ENCODE peak calls at places on chromosomes 2 and 18, in four cellular contexts. H, F, E and G are unnamed samples.

GRCh38 chr2:142582317-142582716 is 295.1 kb upstream of the KYNU start:
- DNase-seq in H (peak; percentile 38), E (no peak), F (no peak), G (no peak)

GRCh38 chr2:88831792-88832248 is 140.3 kb downstream of the RPIA start:
- DNase-seq in H (peak; percentile 92), E (peak; percentile 62), F (peak; percentile 16), G (no peak)

GRCh38 chr2:220588148-220588547 is 960.7 kb downstream of the SLC4A3 start:
- DNase-seq in H (no peak), E (no peak), F (no peak), G (no peak)

GRCh38 chr2:73185965-73186364 is 16.4 kb upstream of the NOTO start:
- DNase-seq in F (no peak), E (no peak), H (no peak), G (no peak)

GRCh38 chr2:73927344-73927743 is 664 bp downstream of the DGUOK start:
- DNase-seq in H (no peak), E (no peak), F (no peak), G (no peak)

GRCh38 chr2:96321230-96322103 is 3.6 kb upstream of the ITPRIPL1 start:
- DNase-seq in H (peak; percentile 54), E (no peak), F (peak; percentile 14), G (peak; percentile 72)

GRCh38 chr18:49161627-49162026 is 210.9 kb upstream of the SMAD7 start:
- DNase-seq in H (no peak), E (no peak), F (peak; percentile 90), G (no peak)

GRCh38 chr2:68689553-68690537 is 44.8 kb upstream of the ARHGAP25 start:
- DNase-seq in H (peak; percentile 72), E (no peak), F (no peak), G (no peak)

GRCh38 chr2:14587119-14587518 is 45.4 kb upstream of the LRATD1 start:
- DNase-seq in H (no peak), E (no peak), F (peak; percentile 10), G (no peak)

GRCh38 chr2:155382781-155383180 is 684.3 kb downstream of the KCNJ3 start:
- DNase-seq in H (no peak), F (no peak), E (no peak), G (no peak)

GRCh38 chr2:44572196-44572900 is 210.6 kb downstream of the CAMKMT start:
- DNase-seq in E (no peak), F (peak; percentile 12), H (no peak), G (no peak)

GRCh38 chr2:109292377-109292776 is 163.4 kb downstream of the SH3RF3 start:
- DNase-seq in E (no peak), H (no peak), F (no peak), G (no peak)

GRCh38 chr2:30197570-30197969 is 33.8 kb upstream of the LBH start:
- DNase-seq in H (peak; percentile 36), F (no peak), E (no peak), G (peak; percentile 51)

GRCh38 chr2:43984533-43984932 is 11.3 kb downstream of the LRPPRC start:
- DNase-seq in H (no peak), E (no peak), F (no peak), G (no peak)

GRCh38 chr18:9637036-9637767 is 22.8 kb upstream of the PPP4R1 start:
- DNase-seq in E (no peak), F (peak; percentile 57), H (no peak), G (no peak)

GRCh38 chr18:36889316-36889715 is 60.4 kb downstream of the KIAA1328 start:
- DNase-seq in H (no peak), F (peak; percentile 55), E (no peak), G (no peak)

GRCh38 chr2:220393717-220394116 is 766.3 kb downstream of the SLC4A3 start:
- DNase-seq in H (no peak), E (no peak), F (no peak), G (no peak)

GRCh38 chr2:216687646-216688045 is 7.7 kb downstream of the IGFBP5 start:
- DNase-seq in E (no peak), F (no peak), H (peak; percentile 74), G (peak; percentile 80)

GRCh38 chr18:33584845-33585775 is 7.1 kb downstream of the ASXL3 start:
- DNase-seq in F (no peak), E (peak; percentile 17), H (peak; percentile 11), G (peak; percentile 50)

GRCh38 chr2:157447751-157448150 is 3.9 kb upstream of the CYTIP start:
- DNase-seq in H (no peak), E (no peak), F (no peak), G (no peak)

GRCh38 chr18:27763341-27763740 is 413.6 kb downstream of the CDH2 start:
- DNase-seq in E (no peak), H (no peak), F (no peak), G (no peak)

GRCh38 chr2:43219383-43220228 is 6.8 kb downstream of the ZFP36L2 start:
- DNase-seq in H (peak; percentile 94), F (peak; percentile 80), E (no peak), G (peak; percentile 87)

GRCh38 chr2:63735931-63736820 is 105.5 kb upstream of the UGP2 start:
- DNase-seq in E (no peak), F (peak; percentile 66), H (no peak), G (no peak)

GRCh38 chr2:32136097-32136496 is 29.6 kb upstream of the SLC30A6 start:
- DNase-seq in H (no peak), F (peak; percentile 60), E (no peak), G (no peak)

GRCh38 chr2:24049485-24050021 is at the start of gene FKBP1B:
- DNase-seq in H (peak; percentile 87), F (peak; percentile 45), E (peak; percentile 64), G (peak; percentile 90)

GRCh38 chr2:129936334-129936934 is 43.0 kb upstream of the RAB6C start:
- DNase-seq in E (no peak), F (no peak), H (no peak), G (peak; percentile 55)

GRCh38 chr2:217835931-217836881 is 166.6 kb downstream of the TNS1 start:
- DNase-seq in E (no peak), F (peak; percentile 91), H (peak; percentile 95), G (peak; percentile 50)

GRCh38 chr2:219218279-219219112 is at the start of gene ABCB6:
- DNase-seq in E (no peak), H (peak; percentile 96), F (peak; percentile 90), G (peak; percentile 94)

GRCh38 chr18:57737661-57738060 is 65.5 kb downstream of the ATP8B1 start:
- DNase-seq in F (peak; percentile 99), H (no peak), E (no peak), G (no peak)
- H4K5ac ChIP-seq in F (no peak overlapping the region), H (no peak overlapping the region), E (no peak overlapping the region), G (no peak overlapping the region)

GRCh38 chr2:1757567-1757966 is 13.3 kb upstream of the PXDN start:
- DNase-seq in H (no peak), E (no peak), F (no peak), G (no peak)

GRCh38 chr2:1756456-1756855 is 12.1 kb upstream of the PXDN start:
- DNase-seq in F (no peak), H (no peak), E (no peak), G (no peak)

GRCh38 chr2:1758774-1759610 is 14.7 kb upstream of the PXDN start:
- DNase-seq in H (no peak), F (no peak), E (no peak), G (no peak)

GRCh38 chr2:1759611-1759930 is 15.3 kb upstream of the PXDN start:
- DNase-seq in E (no peak), F (no peak), H (no peak), G (no peak)

DNA sequence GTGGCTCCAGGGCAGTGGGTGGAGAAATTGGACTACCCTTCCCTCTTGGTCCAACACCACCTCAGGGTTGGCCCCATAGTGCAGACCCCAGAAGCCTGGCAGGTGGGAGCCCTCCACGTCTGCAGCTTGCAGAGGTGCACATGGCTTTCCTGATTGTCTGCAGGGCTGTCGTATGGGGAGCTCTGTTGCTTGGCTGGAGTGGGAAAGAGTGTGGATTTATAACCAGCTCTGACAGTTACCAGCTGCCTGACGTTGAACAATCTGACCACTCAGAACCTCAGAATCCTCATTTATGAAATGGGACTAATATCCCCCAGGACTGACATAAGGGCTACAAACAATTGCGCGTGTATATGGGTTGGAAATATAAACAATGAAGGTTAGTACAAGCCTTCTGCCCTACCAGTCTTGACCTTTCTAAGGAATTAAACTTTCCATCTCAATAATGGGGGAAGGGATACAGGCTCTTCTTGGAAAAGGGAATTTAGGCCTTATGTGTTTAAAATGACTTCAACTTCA is 13.9 kb upstream of the PXDN start:
- DNase-seq in F (peak; percentile 28), H (no peak), E (no peak), G (no peak)
- H4K5ac ChIP-seq in F (no peak overlapping the region), H (no peak overlapping the region), E (no peak overlapping the region), G (no peak overlapping the region)

GRCh38 chr2:102208774-102209173 is 22.0 kb downstream of the IL1RL2 start:
- DNase-seq in F (no peak), E (no peak), H (no peak), G (no peak)

GRCh38 chr2:102209474-102209873 is 22.7 kb downstream of the IL1RL2 start:
- DNase-seq in H (no peak), E (no peak), F (no peak), G (no peak)

GRCh38 chr2:102204638-102205037 is 17.8 kb downstream of the IL1RL2 start:
- DNase-seq in F (no peak), E (no peak), H (no peak), G (no peak)

DNA sequence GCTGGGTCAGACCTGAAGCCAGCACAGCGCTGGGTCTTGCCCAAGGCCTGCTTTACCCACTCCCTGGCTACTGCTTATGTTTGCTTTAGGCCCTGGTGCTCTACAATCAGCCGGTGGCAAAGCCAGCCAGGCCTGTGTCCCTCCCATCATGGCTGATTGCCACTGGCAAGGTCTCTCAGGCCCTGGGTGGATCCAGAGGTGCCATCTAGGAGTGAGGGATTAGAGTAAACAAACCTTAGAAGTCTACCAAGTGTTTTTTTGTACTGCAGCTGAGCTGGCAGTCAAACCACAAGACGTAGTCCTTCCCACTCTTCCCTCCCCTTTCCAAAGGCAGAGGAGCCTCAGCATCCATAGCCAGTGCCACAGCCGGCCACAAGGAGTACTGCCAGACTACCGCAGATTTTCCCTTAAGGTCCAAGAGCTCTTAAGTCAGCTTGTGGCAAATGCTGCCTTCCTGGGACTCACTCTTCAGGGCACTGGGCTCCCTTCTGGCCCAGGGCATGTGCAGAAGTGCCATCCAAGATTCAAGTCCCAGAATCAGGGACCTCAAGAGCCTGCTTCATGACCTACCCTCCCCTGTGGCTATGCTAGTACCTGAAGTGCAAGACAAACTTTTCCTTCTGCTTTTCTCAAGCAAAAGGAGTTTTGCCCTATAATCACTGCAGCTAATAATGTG is 20.0 kb downstream of the IL1RL2 start:
- DNase-seq in H (peak; percentile 10), F (no peak), E (no peak), G (peak; percentile 48)
- H4K5ac ChIP-seq in H (no peak overlapping the region), F (no peak overlapping the region), E (no peak overlapping the region), G (no peak overlapping the region)

GRCh38 chr2:202653890-202654289 is 19.1 kb downstream of the FAM117B start:
- DNase-seq in F (no peak), H (no peak), E (no peak), G (no peak)
- H4K5ac ChIP-seq in F (no peak overlapping the region), H (no peak overlapping the region), E (no peak overlapping the region), G (no peak overlapping the region)